ENCODE peak calls at places on chromosomes 12 and 14, in nine cellular contexts. One of them, this sample, is unnamed.

GRCh38 chr14:57057803-57058202 is 210.9 kb downstream of the EXOC5 start:
- DNase-seq in choroid plexus epithelial cell: no peak
- DNase-seq in hippocampal formation: no peak
- DNase-seq in substantia nigra: no peak
- DNase-seq in anterior cingulate cortex: no peak
- DNase-seq in coronary artery: no peak
- DNase-seq in AML-193: no peak
- DNase-seq in glomerular endothelial cell: no peak
- DNase-seq in retina: no peak
- DNase-seq in this sample: no peak

GRCh38 chr14:80213602-80214001 is 2.3 kb upstream of the DIO2 start:
- DNase-seq in choroid plexus epithelial cell: peak
- DNase-seq in hippocampal formation: no peak
- DNase-seq in substantia nigra: no peak
- DNase-seq in anterior cingulate cortex: no peak
- DNase-seq in coronary artery: no peak
- DNase-seq in AML-193: peak
- DNase-seq in glomerular endothelial cell: no peak
- DNase-seq in retina: no peak
- DNase-seq in this sample: no peak

GRCh38 chr12:3204143-3204542 is 127.0 kb downstream of the TSPAN9 start:
- DNase-seq in choroid plexus epithelial cell: no peak
- DNase-seq in hippocampal formation: no peak
- DNase-seq in substantia nigra: no peak
- DNase-seq in anterior cingulate cortex: no peak
- DNase-seq in coronary artery: no peak
- DNase-seq in AML-193: no peak
- DNase-seq in glomerular endothelial cell: no peak
- DNase-seq in retina: no peak
- DNase-seq in this sample: no peak

GRCh38 chr12:1932264-1932777 is 13.9 kb upstream of the CACNA2D4 start:
- DNase-seq in choroid plexus epithelial cell: peak
- DNase-seq in hippocampal formation: peak
- DNase-seq in substantia nigra: peak
- DNase-seq in anterior cingulate cortex: peak
- DNase-seq in coronary artery: peak
- DNase-seq in AML-193: no peak
- DNase-seq in glomerular endothelial cell: no peak
- DNase-seq in retina: peak
- DNase-seq in this sample: no peak

GRCh38 chr14:102431751-102432150 is 69.0 kb downstream of the TECPR2 start:
- DNase-seq in choroid plexus epithelial cell: no peak
- DNase-seq in hippocampal formation: no peak
- DNase-seq in substantia nigra: no peak
- DNase-seq in anterior cingulate cortex: no peak
- DNase-seq in coronary artery: no peak
- DNase-seq in AML-193: no peak
- DNase-seq in glomerular endothelial cell: no peak
- DNase-seq in retina: no peak
- DNase-seq in this sample: no peak

GRCh38 chr14:103284574-103285467 is 49.2 kb upstream of the EIF5 start:
- DNase-seq in choroid plexus epithelial cell: peak
- DNase-seq in hippocampal formation: no peak
- DNase-seq in substantia nigra: no peak
- DNase-seq in anterior cingulate cortex: no peak
- DNase-seq in coronary artery: no peak
- DNase-seq in AML-193: no peak
- DNase-seq in glomerular endothelial cell: no peak
- DNase-seq in retina: no peak
- DNase-seq in this sample: no peak

GRCh38 chr12:19739195-19739776 is 300.0 kb downstream of the AEBP2 start:
- DNase-seq in choroid plexus epithelial cell: peak
- DNase-seq in hippocampal formation: peak
- DNase-seq in substantia nigra: no peak
- DNase-seq in anterior cingulate cortex: no peak
- DNase-seq in coronary artery: no peak
- DNase-seq in AML-193: peak
- DNase-seq in glomerular endothelial cell: peak
- DNase-seq in retina: peak
- DNase-seq in this sample: peak

GRCh38 chr12:9041321-9041720 is 52.0 kb downstream of the KLRG1 start:
- DNase-seq in choroid plexus epithelial cell: peak
- DNase-seq in hippocampal formation: no peak
- DNase-seq in substantia nigra: no peak
- DNase-seq in anterior cingulate cortex: no peak
- DNase-seq in coronary artery: no peak
- DNase-seq in AML-193: no peak
- DNase-seq in glomerular endothelial cell: no peak
- DNase-seq in retina: no peak
- DNase-seq in this sample: no peak

GRCh38 chr12:50055831-50056628 is 1.4 kb upstream of the ASIC1 start:
- DNase-seq in choroid plexus epithelial cell: peak
- DNase-seq in hippocampal formation: peak
- DNase-seq in substantia nigra: no peak
- DNase-seq in anterior cingulate cortex: peak
- DNase-seq in coronary artery: no peak
- DNase-seq in AML-193: peak
- DNase-seq in glomerular endothelial cell: no peak
- DNase-seq in retina: peak
- DNase-seq in this sample: no peak

GRCh38 chr12:61758661-61759060 is 501.5 kb upstream of the USP15 start:
- DNase-seq in choroid plexus epithelial cell: no peak
- DNase-seq in hippocampal formation: no peak
- DNase-seq in substantia nigra: no peak
- DNase-seq in anterior cingulate cortex: no peak
- DNase-seq in coronary artery: no peak
- DNase-seq in AML-193: no peak
- DNase-seq in glomerular endothelial cell: no peak
- DNase-seq in retina: no peak
- DNase-seq in this sample: no peak

GRCh38 chr12:67354966-67355365 is 85.8 kb downstream of the CAND1 start:
- DNase-seq in choroid plexus epithelial cell: peak
- DNase-seq in hippocampal formation: no peak
- DNase-seq in substantia nigra: no peak
- DNase-seq in anterior cingulate cortex: no peak
- DNase-seq in coronary artery: no peak
- DNase-seq in AML-193: no peak
- DNase-seq in glomerular endothelial cell: no peak
- DNase-seq in retina: no peak
- DNase-seq in this sample: no peak

GRCh38 chr12:127277882-127278281 is 989.1 kb upstream of the TMEM132C start:
- DNase-seq in choroid plexus epithelial cell: no peak
- DNase-seq in hippocampal formation: no peak
- DNase-seq in substantia nigra: no peak
- DNase-seq in anterior cingulate cortex: no peak
- DNase-seq in coronary artery: no peak
- DNase-seq in AML-193: no peak
- DNase-seq in glomerular endothelial cell: no peak
- DNase-seq in retina: no peak
- DNase-seq in this sample: no peak

GRCh38 chr14:92573761-92574498 is 60.3 kb downstream of the RIN3 start:
- DNase-seq in choroid plexus epithelial cell: no peak
- DNase-seq in hippocampal formation: no peak
- DNase-seq in substantia nigra: no peak
- DNase-seq in anterior cingulate cortex: no peak
- DNase-seq in coronary artery: no peak
- DNase-seq in AML-193: no peak
- DNase-seq in glomerular endothelial cell: no peak
- DNase-seq in retina: no peak
- DNase-seq in this sample: no peak

GRCh38 chr14:97726661-97727060 is 929.5 kb downstream of the VRK1 start:
- DNase-seq in choroid plexus epithelial cell: no peak
- DNase-seq in hippocampal formation: no peak
- DNase-seq in substantia nigra: no peak
- DNase-seq in anterior cingulate cortex: no peak
- DNase-seq in coronary artery: no peak
- DNase-seq in AML-193: no peak
- DNase-seq in glomerular endothelial cell: no peak
- DNase-seq in retina: no peak
- DNase-seq in this sample: no peak

GRCh38 chr12:80936642-80937390 is 918 bp downstream of the LIN7A start:
- DNase-seq in choroid plexus epithelial cell: peak
- DNase-seq in hippocampal formation: no peak
- DNase-seq in substantia nigra: peak
- DNase-seq in anterior cingulate cortex: peak
- DNase-seq in coronary artery: peak
- DNase-seq in AML-193: no peak
- DNase-seq in glomerular endothelial cell: no peak
- DNase-seq in retina: peak
- DNase-seq in this sample: no peak

GRCh38 chr12:2288001-2288400 is 235.2 kb downstream of the CACNA1C start:
- DNase-seq in choroid plexus epithelial cell: peak
- DNase-seq in hippocampal formation: no peak
- DNase-seq in substantia nigra: no peak
- DNase-seq in anterior cingulate cortex: no peak
- DNase-seq in coronary artery: peak
- DNase-seq in AML-193: peak
- DNase-seq in glomerular endothelial cell: no peak
- DNase-seq in retina: no peak
- DNase-seq in this sample: no peak

GRCh38 chr12:117727301-117727700 is 241.5 kb downstream of the KSR2 start:
- DNase-seq in choroid plexus epithelial cell: no peak
- DNase-seq in hippocampal formation: no peak
- DNase-seq in substantia nigra: no peak
- DNase-seq in anterior cingulate cortex: no peak
- DNase-seq in coronary artery: no peak
- DNase-seq in AML-193: no peak
- DNase-seq in glomerular endothelial cell: no peak
- DNase-seq in retina: no peak
- DNase-seq in this sample: no peak

GRCh38 chr12:100826323-100826722 is 31.7 kb downstream of the ANO4 start:
- DNase-seq in choroid plexus epithelial cell: peak
- DNase-seq in hippocampal formation: peak
- DNase-seq in substantia nigra: no peak
- DNase-seq in anterior cingulate cortex: no peak
- DNase-seq in coronary artery: no peak
- DNase-seq in AML-193: no peak
- DNase-seq in glomerular endothelial cell: no peak
- DNase-seq in retina: peak
- DNase-seq in this sample: peak

GRCh38 chr12:89156324-89156723 is 196.0 kb downstream of the DUSP6 start:
- DNase-seq in choroid plexus epithelial cell: no peak
- DNase-seq in hippocampal formation: no peak
- DNase-seq in substantia nigra: no peak
- DNase-seq in anterior cingulate cortex: no peak
- DNase-seq in coronary artery: no peak
- DNase-seq in AML-193: peak
- DNase-seq in glomerular endothelial cell: no peak
- DNase-seq in retina: no peak
- DNase-seq in this sample: no peak